ENCODE peak calls at places on chromosomes 5 and 9, in seven cellular contexts. One of them, this sample, is unnamed.
A peak's percentile ranks its signal among the peaks of the same experiment; 100 is the strongest.

GRCh38 chr5:137649228-137649890 is 86.5 kb downstream of the KLHL3 start:
- DNase-seq in AG10803: peak; percentile 59
- DNase-seq in endothelial cell: no peak
- DNase-seq in fibroblast of the aortic adventitia: peak; percentile 27
- DNase-seq in stimulated activated CD4-positive, alpha-beta T cell treated with anti-CD3 and anti-CD28 coated beads, Interleukin-4, amount 100 ng/mL, for 1 hour: no peak
- DNase-seq in AG09319: no peak
- DNase-seq in neural crest cell: no peak
- DNase-seq in this sample: peak; percentile 15

GRCh38 chr5:180166168-180166567 is 42.8 kb downstream of the RASGEF1C start:
- DNase-seq in AG10803: no peak
- DNase-seq in endothelial cell: no peak
- DNase-seq in fibroblast of the aortic adventitia: no peak
- DNase-seq in stimulated activated CD4-positive, alpha-beta T cell treated with anti-CD3 and anti-CD28 coated beads, Interleukin-4, amount 100 ng/mL, for 1 hour: no peak
- DNase-seq in AG09319: no peak
- DNase-seq in neural crest cell: no peak
- DNase-seq in this sample: no peak

GRCh38 chr9:95570646-95571045 is 53.9 kb upstream of the PTCH1 start:
- DNase-seq in AG10803: peak; percentile 53
- DNase-seq in endothelial cell: peak; percentile 25
- DNase-seq in fibroblast of the aortic adventitia: no peak
- DNase-seq in stimulated activated CD4-positive, alpha-beta T cell treated with anti-CD3 and anti-CD28 coated beads, Interleukin-4, amount 100 ng/mL, for 1 hour: no peak
- DNase-seq in AG09319: no peak
- DNase-seq in neural crest cell: no peak
- DNase-seq in this sample: no peak

GRCh38 chr9:71001780-71002386 is 119.5 kb downstream of the TRPM3 start:
- DNase-seq in AG10803: peak; percentile 23
- DNase-seq in endothelial cell: peak; percentile 23
- DNase-seq in fibroblast of the aortic adventitia: peak; percentile 66
- DNase-seq in stimulated activated CD4-positive, alpha-beta T cell treated with anti-CD3 and anti-CD28 coated beads, Interleukin-4, amount 100 ng/mL, for 1 hour: no peak
- DNase-seq in AG09319: no peak
- DNase-seq in neural crest cell: no peak
- DNase-seq in this sample: peak; percentile 6

GRCh38 chr5:157306690-157307089 is 40.8 kb downstream of the CYFIP2 start:
- DNase-seq in AG10803: no peak
- DNase-seq in endothelial cell: no peak
- DNase-seq in fibroblast of the aortic adventitia: no peak
- DNase-seq in stimulated activated CD4-positive, alpha-beta T cell treated with anti-CD3 and anti-CD28 coated beads, Interleukin-4, amount 100 ng/mL, for 1 hour: no peak
- DNase-seq in AG09319: no peak
- DNase-seq in neural crest cell: no peak
- DNase-seq in this sample: no peak

GRCh38 chr5:55062039-55062779 is 38.2 kb downstream of the GZMK start:
- DNase-seq in AG10803: no peak
- DNase-seq in endothelial cell: no peak
- DNase-seq in fibroblast of the aortic adventitia: no peak
- DNase-seq in stimulated activated CD4-positive, alpha-beta T cell treated with anti-CD3 and anti-CD28 coated beads, Interleukin-4, amount 100 ng/mL, for 1 hour: peak; percentile 29
- DNase-seq in AG09319: no peak
- DNase-seq in neural crest cell: no peak
- DNase-seq in this sample: no peak

GRCh38 chr5:95414441-95414840 is 23.3 kb downstream of the FAM81B start:
- DNase-seq in AG10803: no peak
- DNase-seq in endothelial cell: no peak
- DNase-seq in fibroblast of the aortic adventitia: no peak
- DNase-seq in stimulated activated CD4-positive, alpha-beta T cell treated with anti-CD3 and anti-CD28 coated beads, Interleukin-4, amount 100 ng/mL, for 1 hour: no peak
- DNase-seq in AG09319: no peak
- DNase-seq in neural crest cell: no peak
- DNase-seq in this sample: no peak

GRCh38 chr5:43007246-43007910 is 32.7 kb downstream of the ANXA2R start:
- DNase-seq in AG10803: peak; percentile 92
- DNase-seq in endothelial cell: peak; percentile 80
- DNase-seq in fibroblast of the aortic adventitia: peak; percentile 98
- DNase-seq in stimulated activated CD4-positive, alpha-beta T cell treated with anti-CD3 and anti-CD28 coated beads, Interleukin-4, amount 100 ng/mL, for 1 hour: peak; percentile 75
- DNase-seq in AG09319: peak; percentile 82
- DNase-seq in neural crest cell: peak; percentile 72
- DNase-seq in this sample: peak; percentile 81

GRCh38 chr9:97527626-97528528 is 26.4 kb downstream of the TMOD1 start:
- DNase-seq in AG10803: no peak
- DNase-seq in endothelial cell: no peak
- DNase-seq in fibroblast of the aortic adventitia: no peak
- DNase-seq in stimulated activated CD4-positive, alpha-beta T cell treated with anti-CD3 and anti-CD28 coated beads, Interleukin-4, amount 100 ng/mL, for 1 hour: no peak
- DNase-seq in AG09319: no peak
- DNase-seq in neural crest cell: no peak
- DNase-seq in this sample: no peak

GRCh38 chr9:13628526-13628925 is 349.0 kb upstream of the MPDZ start:
- DNase-seq in AG10803: no peak
- DNase-seq in endothelial cell: no peak
- DNase-seq in fibroblast of the aortic adventitia: no peak
- DNase-seq in stimulated activated CD4-positive, alpha-beta T cell treated with anti-CD3 and anti-CD28 coated beads, Interleukin-4, amount 100 ng/mL, for 1 hour: no peak
- DNase-seq in AG09319: no peak
- DNase-seq in neural crest cell: no peak
- DNase-seq in this sample: no peak

GRCh38 chr5:170923910-170924620 is 62.2 kb downstream of the RANBP17 start:
- DNase-seq in AG10803: no peak
- DNase-seq in endothelial cell: no peak
- DNase-seq in fibroblast of the aortic adventitia: no peak
- DNase-seq in stimulated activated CD4-positive, alpha-beta T cell treated with anti-CD3 and anti-CD28 coated beads, Interleukin-4, amount 100 ng/mL, for 1 hour: no peak
- DNase-seq in AG09319: no peak
- DNase-seq in neural crest cell: no peak
- DNase-seq in this sample: no peak

GRCh38 chr9:14153310-14153720 is 160.6 kb downstream of the NFIB start:
- DNase-seq in AG10803: peak; percentile 12
- DNase-seq in endothelial cell: no peak
- DNase-seq in fibroblast of the aortic adventitia: peak; percentile 63
- DNase-seq in stimulated activated CD4-positive, alpha-beta T cell treated with anti-CD3 and anti-CD28 coated beads, Interleukin-4, amount 100 ng/mL, for 1 hour: no peak
- DNase-seq in AG09319: peak; percentile 8
- DNase-seq in neural crest cell: no peak
- DNase-seq in this sample: no peak

GRCh38 chr5:128174951-128175350 is 91.4 kb downstream of the SLC12A2 start:
- DNase-seq in AG10803: peak; percentile 40
- DNase-seq in endothelial cell: no peak
- DNase-seq in fibroblast of the aortic adventitia: peak; percentile 27
- DNase-seq in stimulated activated CD4-positive, alpha-beta T cell treated with anti-CD3 and anti-CD28 coated beads, Interleukin-4, amount 100 ng/mL, for 1 hour: no peak
- DNase-seq in AG09319: no peak
- DNase-seq in neural crest cell: no peak
- DNase-seq in this sample: peak; percentile 46

GRCh38 chr9:125977223-125977622 is 230.1 kb downstream of the PBX3 start:
- DNase-seq in AG10803: peak; percentile 56
- DNase-seq in endothelial cell: no peak
- DNase-seq in fibroblast of the aortic adventitia: peak; percentile 16
- DNase-seq in stimulated activated CD4-positive, alpha-beta T cell treated with anti-CD3 and anti-CD28 coated beads, Interleukin-4, amount 100 ng/mL, for 1 hour: no peak
- DNase-seq in AG09319: no peak
- DNase-seq in neural crest cell: no peak
- DNase-seq in this sample: peak; percentile 13

GRCh38 chr5:149697001-149697400 is 33.1 kb upstream of the PPARGC1B start:
- DNase-seq in AG10803: peak; percentile 6
- DNase-seq in endothelial cell: no peak
- DNase-seq in fibroblast of the aortic adventitia: peak; percentile 18
- DNase-seq in stimulated activated CD4-positive, alpha-beta T cell treated with anti-CD3 and anti-CD28 coated beads, Interleukin-4, amount 100 ng/mL, for 1 hour: no peak
- DNase-seq in AG09319: no peak
- DNase-seq in neural crest cell: no peak
- DNase-seq in this sample: peak; percentile 28

GRCh38 chr9:563200-563599 is 278.3 kb upstream of the DMRT1 start:
- DNase-seq in AG10803: no peak
- DNase-seq in endothelial cell: no peak
- DNase-seq in fibroblast of the aortic adventitia: no peak
- DNase-seq in stimulated activated CD4-positive, alpha-beta T cell treated with anti-CD3 and anti-CD28 coated beads, Interleukin-4, amount 100 ng/mL, for 1 hour: no peak
- DNase-seq in AG09319: no peak
- DNase-seq in neural crest cell: no peak
- DNase-seq in this sample: no peak

GRCh38 chr9:35736201-35736633 is 3.8 kb downstream of the CREB3 start:
- DNase-seq in AG10803: peak; percentile 78
- DNase-seq in endothelial cell: peak; percentile 75
- DNase-seq in fibroblast of the aortic adventitia: peak; percentile 79
- DNase-seq in stimulated activated CD4-positive, alpha-beta T cell treated with anti-CD3 and anti-CD28 coated beads, Interleukin-4, amount 100 ng/mL, for 1 hour: peak; percentile 54
- DNase-seq in AG09319: peak; percentile 50
- DNase-seq in neural crest cell: peak; percentile 60
- DNase-seq in this sample: peak; percentile 76

GRCh38 chr5:111741270-111741669 is 15.7 kb downstream of the NREP start:
- DNase-seq in AG10803: no peak
- DNase-seq in endothelial cell: no peak
- DNase-seq in fibroblast of the aortic adventitia: no peak
- DNase-seq in stimulated activated CD4-positive, alpha-beta T cell treated with anti-CD3 and anti-CD28 coated beads, Interleukin-4, amount 100 ng/mL, for 1 hour: no peak
- DNase-seq in AG09319: no peak
- DNase-seq in neural crest cell: no peak
- DNase-seq in this sample: no peak

GRCh38 chr9:7185612-7186011 is 427.8 kb downstream of the KDM4C start:
- DNase-seq in AG10803: peak; percentile 89
- DNase-seq in endothelial cell: no peak
- DNase-seq in fibroblast of the aortic adventitia: peak; percentile 90
- DNase-seq in stimulated activated CD4-positive, alpha-beta T cell treated with anti-CD3 and anti-CD28 coated beads, Interleukin-4, amount 100 ng/mL, for 1 hour: no peak
- DNase-seq in AG09319: no peak
- DNase-seq in neural crest cell: no peak
- DNase-seq in this sample: peak; percentile 75

GRCh38 chr9:9556865-9557803 is 1055.7 kb downstream of the PTPRD start:
- DNase-seq in AG10803: no peak
- DNase-seq in endothelial cell: no peak
- DNase-seq in fibroblast of the aortic adventitia: no peak
- DNase-seq in stimulated activated CD4-positive, alpha-beta T cell treated with anti-CD3 and anti-CD28 coated beads, Interleukin-4, amount 100 ng/mL, for 1 hour: no peak
- DNase-seq in AG09319: no peak
- DNase-seq in neural crest cell: no peak
- DNase-seq in this sample: no peak

GRCh38 chr5:148443998-148444397 is 60.2 kb downstream of the FBXO38 start:
- DNase-seq in AG10803: peak; percentile 71
- DNase-seq in endothelial cell: peak; percentile 71
- DNase-seq in fibroblast of the aortic adventitia: peak; percentile 85
- DNase-seq in stimulated activated CD4-positive, alpha-beta T cell treated with anti-CD3 and anti-CD28 coated beads, Interleukin-4, amount 100 ng/mL, for 1 hour: peak; percentile 9
- DNase-seq in AG09319: peak; percentile 39
- DNase-seq in neural crest cell: peak; percentile 57
- DNase-seq in this sample: peak; percentile 58

GRCh38 chr9:120733190-120733589 is 18.9 kb upstream of the MEGF9 start:
- DNase-seq in AG10803: peak; percentile 55
- DNase-seq in endothelial cell: no peak
- DNase-seq in fibroblast of the aortic adventitia: peak; percentile 92
- DNase-seq in stimulated activated CD4-positive, alpha-beta T cell treated with anti-CD3 and anti-CD28 coated beads, Interleukin-4, amount 100 ng/mL, for 1 hour: no peak
- DNase-seq in AG09319: no peak
- DNase-seq in neural crest cell: no peak
- DNase-seq in this sample: peak; percentile 51

GRCh38 chr5:125235995-125236394 is 489.6 kb upstream of the ZNF608 start:
- DNase-seq in AG10803: no peak
- DNase-seq in endothelial cell: no peak
- DNase-seq in fibroblast of the aortic adventitia: no peak
- DNase-seq in stimulated activated CD4-positive, alpha-beta T cell treated with anti-CD3 and anti-CD28 coated beads, Interleukin-4, amount 100 ng/mL, for 1 hour: no peak
- DNase-seq in AG09319: no peak
- DNase-seq in neural crest cell: no peak
- DNase-seq in this sample: no peak

GRCh38 chr5:44536650-44537260 is 147.5 kb upstream of the FGF10 start:
- DNase-seq in AG10803: peak; percentile 37
- DNase-seq in endothelial cell: peak; percentile 57
- DNase-seq in fibroblast of the aortic adventitia: peak; percentile 64
- DNase-seq in stimulated activated CD4-positive, alpha-beta T cell treated with anti-CD3 and anti-CD28 coated beads, Interleukin-4, amount 100 ng/mL, for 1 hour: no peak
- DNase-seq in AG09319: peak; percentile 22
- DNase-seq in neural crest cell: peak; percentile 25
- DNase-seq in this sample: peak; percentile 8

GRCh38 chr5:40333459-40334241 is 346.1 kb upstream of the PTGER4 start:
- DNase-seq in AG10803: peak; percentile 32
- DNase-seq in endothelial cell: no peak
- DNase-seq in fibroblast of the aortic adventitia: peak; percentile 56
- DNase-seq in stimulated activated CD4-positive, alpha-beta T cell treated with anti-CD3 and anti-CD28 coated beads, Interleukin-4, amount 100 ng/mL, for 1 hour: no peak
- DNase-seq in AG09319: no peak
- DNase-seq in neural crest cell: no peak
- DNase-seq in this sample: peak; percentile 63

GRCh38 chr9:79895232-79895631 is 323.5 kb downstream of the TLE4 start:
- DNase-seq in AG10803: no peak
- DNase-seq in endothelial cell: no peak
- DNase-seq in fibroblast of the aortic adventitia: no peak
- DNase-seq in stimulated activated CD4-positive, alpha-beta T cell treated with anti-CD3 and anti-CD28 coated beads, Interleukin-4, amount 100 ng/mL, for 1 hour: no peak
- DNase-seq in AG09319: no peak
- DNase-seq in neural crest cell: no peak
- DNase-seq in this sample: no peak

GRCh38 chr5:101306391-101307137 is 403.5 kb upstream of the ST8SIA4 start:
- DNase-seq in AG10803: no peak
- DNase-seq in endothelial cell: no peak
- DNase-seq in fibroblast of the aortic adventitia: no peak
- DNase-seq in stimulated activated CD4-positive, alpha-beta T cell treated with anti-CD3 and anti-CD28 coated beads, Interleukin-4, amount 100 ng/mL, for 1 hour: no peak
- DNase-seq in AG09319: no peak
- DNase-seq in neural crest cell: no peak
- DNase-seq in this sample: no peak

GRCh38 chr9:137726764-137727163 is 108.0 kb downstream of the EHMT1 start:
- DNase-seq in AG10803: no peak
- DNase-seq in endothelial cell: no peak
- DNase-seq in fibroblast of the aortic adventitia: no peak
- DNase-seq in stimulated activated CD4-positive, alpha-beta T cell treated with anti-CD3 and anti-CD28 coated beads, Interleukin-4, amount 100 ng/mL, for 1 hour: no peak
- DNase-seq in AG09319: no peak
- DNase-seq in neural crest cell: no peak
- DNase-seq in this sample: no peak

GRCh38 chr9:128920381-128921058 is at the start of gene PHYHD1:
- DNase-seq in AG10803: peak; percentile 87
- DNase-seq in endothelial cell: no peak
- DNase-seq in fibroblast of the aortic adventitia: peak; percentile 77
- DNase-seq in stimulated activated CD4-positive, alpha-beta T cell treated with anti-CD3 and anti-CD28 coated beads, Interleukin-4, amount 100 ng/mL, for 1 hour: no peak
- DNase-seq in AG09319: no peak
- DNase-seq in neural crest cell: no peak
- DNase-seq in this sample: peak; percentile 74

GRCh38 chr9:81476808-81477207 is 212.5 kb downstream of the TLE1 start:
- DNase-seq in AG10803: no peak
- DNase-seq in endothelial cell: no peak
- DNase-seq in fibroblast of the aortic adventitia: no peak
- DNase-seq in stimulated activated CD4-positive, alpha-beta T cell treated with anti-CD3 and anti-CD28 coated beads, Interleukin-4, amount 100 ng/mL, for 1 hour: no peak
- DNase-seq in AG09319: no peak
- DNase-seq in neural crest cell: no peak
- DNase-seq in this sample: no peak

GRCh38 chr5:131356619-131357018 is 92.8 kb downstream of the CDC42SE2 start:
- DNase-seq in AG10803: no peak
- DNase-seq in endothelial cell: no peak
- DNase-seq in fibroblast of the aortic adventitia: no peak
- DNase-seq in stimulated activated CD4-positive, alpha-beta T cell treated with anti-CD3 and anti-CD28 coated beads, Interleukin-4, amount 100 ng/mL, for 1 hour: no peak
- DNase-seq in AG09319: no peak
- DNase-seq in neural crest cell: no peak
- DNase-seq in this sample: no peak

This sample was measured in HFFc6.